ENCODE peak calls at places on chromosome 15, in four cellular contexts. One of them, this sample, is unnamed.
A peak's percentile ranks its signal among the peaks of the same experiment; 100 is the strongest.

GRCh38 chr15:61184431-61184830 is 44.7 kb downstream of the RORA start:
- DNase-seq in mesendoderm: no peak
- DNase-seq in DND-41: no peak
- DNase-seq in heart right ventricle: no peak
- DNase-seq in this sample: no peak

GRCh38 chr15:76696840-76697239 is 208.3 kb downstream of the SCAPER start:
- DNase-seq in mesendoderm: no peak
- DNase-seq in DND-41: no peak
- DNase-seq in heart right ventricle: no peak
- DNase-seq in this sample: no peak

GRCh38 chr15:101127503-101128076 is 124.3 kb downstream of the CHSY1 start:
- DNase-seq in mesendoderm: no peak
- DNase-seq in DND-41: peak; percentile 70
- DNase-seq in heart right ventricle: peak; percentile 86
- DNase-seq in this sample: peak; percentile 91

GRCh38 chr15:32870240-32871033 is 152.6 kb downstream of the GREM1 start:
- DNase-seq in mesendoderm: no peak
- DNase-seq in DND-41: no peak
- DNase-seq in heart right ventricle: no peak
- DNase-seq in this sample: no peak

GRCh38 chr15:24955549-24955929 is 752 bp downstream of the SNRPN start:
- DNase-seq in mesendoderm: no peak
- DNase-seq in DND-41: peak; percentile 19
- DNase-seq in heart right ventricle: peak; percentile 13
- DNase-seq in this sample: no peak

GRCh38 chr15:32105258-32106248 is 75.2 kb downstream of the CHRNA7 start:
- DNase-seq in mesendoderm: no peak
- DNase-seq in DND-41: no peak
- DNase-seq in heart right ventricle: peak; percentile 33
- DNase-seq in this sample: no peak

GRCh38 chr15:93997071-93997658 is 234.2 kb upstream of the MCTP2 start:
- DNase-seq in mesendoderm: peak; percentile 13
- DNase-seq in DND-41: no peak
- DNase-seq in heart right ventricle: no peak
- DNase-seq in this sample: no peak

GRCh38 chr15:39586387-39587171 is 5.7 kb downstream of the THBS1 start:
- DNase-seq in mesendoderm: no peak
- DNase-seq in DND-41: no peak
- DNase-seq in heart right ventricle: no peak
- DNase-seq in this sample: no peak

DNA sequence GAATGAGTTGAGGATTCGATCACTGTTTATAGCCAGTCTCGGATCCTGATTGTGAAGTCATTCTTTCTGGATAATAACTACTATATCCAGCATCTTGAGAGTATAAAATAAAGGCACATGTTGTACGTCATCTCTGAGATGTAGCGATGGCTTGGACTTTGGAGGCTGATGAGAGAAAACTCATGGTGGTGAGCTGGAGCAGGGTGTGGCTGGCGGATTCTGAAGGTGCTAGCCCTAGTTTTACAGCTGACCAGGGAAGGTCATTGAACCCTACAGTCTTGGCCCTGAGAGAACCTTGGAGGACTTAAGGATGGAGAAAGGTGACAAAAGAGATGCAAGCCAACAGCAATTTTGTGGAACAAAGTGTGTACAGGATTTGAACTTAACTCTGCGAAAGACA is 153.8 kb downstream of the IGF1R start:
- DNase-seq in mesendoderm: no peak
- DNase-seq in DND-41: no peak
- DNase-seq in heart right ventricle: no peak
- DNase-seq in this sample: no peak
- H3K4me1 ChIP-seq in mesendoderm: peaks cover 31% of the 10 kb centered on the region
- H3K4me1 ChIP-seq in DND-41: peaks cover 22% of the 10 kb centered on the region
- H3K4me1 ChIP-seq in heart right ventricle: peaks cover 48% of the 10 kb centered on the region
- H3K4me1 ChIP-seq in this sample: peaks cover 20% of the 10 kb centered on the region

DNA sequence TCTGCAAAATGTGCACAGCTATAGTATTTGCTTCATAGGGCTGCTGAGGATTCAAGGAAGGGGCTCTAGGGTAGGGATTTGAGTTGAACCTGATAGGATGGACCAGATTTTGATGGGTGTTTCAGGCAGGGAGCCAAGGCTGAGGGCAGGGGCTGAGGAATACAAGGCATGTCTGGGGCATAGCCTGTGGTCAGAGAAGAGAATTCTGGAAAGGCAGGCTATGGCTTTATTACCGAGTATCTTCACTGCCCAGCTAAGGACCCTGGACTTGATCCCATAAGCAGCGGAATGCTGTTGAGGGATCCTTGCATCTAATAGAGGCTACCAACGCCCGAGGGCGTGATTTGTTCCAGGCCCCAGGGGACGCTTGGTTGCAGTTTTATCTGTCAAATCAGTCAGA is 193.0 kb upstream of the TLE3 start:
- DNase-seq in mesendoderm: no peak
- DNase-seq in DND-41: no peak
- DNase-seq in heart right ventricle: no peak
- DNase-seq in this sample: no peak
- H3K27ac ChIP-seq in mesendoderm: no peak overlapping the region
- H3K27ac ChIP-seq in DND-41: no peak overlapping the region
- H3K27ac ChIP-seq in heart right ventricle: no peak overlapping the region
- H3K27ac ChIP-seq in this sample: no peak overlapping the region

GRCh38 chr15:92733090-92733933 is 77.7 kb upstream of the FAM174B start:
- DNase-seq in mesendoderm: no peak
- DNase-seq in DND-41: no peak
- DNase-seq in heart right ventricle: no peak
- DNase-seq in this sample: no peak

DNA sequence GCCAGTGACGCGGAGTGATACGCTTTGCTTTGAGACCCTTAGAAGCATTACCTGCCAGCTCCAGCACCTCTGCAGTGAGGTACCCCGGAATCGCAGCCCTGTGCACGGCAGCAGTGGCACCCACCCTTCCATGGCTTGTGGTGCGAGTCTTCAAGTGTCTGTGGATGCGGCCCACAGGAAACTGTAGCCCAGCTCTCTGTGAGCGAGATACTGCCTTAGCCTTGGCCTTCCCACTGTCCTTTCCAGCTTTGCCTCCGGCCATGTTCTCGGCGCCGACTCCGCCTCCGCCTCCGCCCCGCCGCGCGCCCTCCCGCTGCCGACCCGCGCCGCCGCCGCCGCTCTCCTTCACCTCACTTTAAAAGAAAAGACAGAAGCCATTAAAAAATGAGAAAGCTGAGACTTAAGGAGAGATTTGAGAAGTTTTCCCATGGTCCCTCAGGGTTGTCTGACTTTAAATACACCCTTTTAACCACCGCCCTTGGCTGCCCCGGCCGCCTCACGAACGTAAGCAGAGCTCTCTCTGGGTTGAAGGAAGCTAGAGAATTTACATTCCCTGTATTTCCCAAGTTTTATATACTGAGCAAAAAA is 78.5 kb upstream of the FAM174B start:
- DNase-seq in mesendoderm: peak; percentile 82
- DNase-seq in DND-41: no peak
- DNase-seq in heart right ventricle: peak; percentile 10
- DNase-seq in this sample: peak; percentile 45
- H3K4me3 ChIP-seq in mesendoderm: no peak overlapping the region
- H3K4me3 ChIP-seq in DND-41: no peak overlapping the region
- H3K4me3 ChIP-seq in heart right ventricle: peak overlapping the region; percentile 40
- H3K4me3 ChIP-seq in this sample: peak overlapping the region; percentile 32

GRCh38 chr15:64864080-64864479 is 22.4 kb downstream of the PLEKHO2 start:
- DNase-seq in mesendoderm: no peak
- DNase-seq in DND-41: no peak
- DNase-seq in heart right ventricle: no peak
- DNase-seq in this sample: peak; percentile 30

GRCh38 chr15:64861331-64861730 is 19.6 kb downstream of the PLEKHO2 start:
- DNase-seq in mesendoderm: no peak
- DNase-seq in DND-41: no peak
- DNase-seq in heart right ventricle: no peak
- DNase-seq in this sample: no peak

GRCh38 chr15:64865126-64865997 is 23.6 kb downstream of the PLEKHO2 start:
- DNase-seq in mesendoderm: no peak
- DNase-seq in DND-41: no peak
- DNase-seq in heart right ventricle: no peak
- DNase-seq in this sample: no peak

GRCh38 chr15:64859226-64859625 is 17.5 kb downstream of the PLEKHO2 start:
- DNase-seq in mesendoderm: no peak
- DNase-seq in DND-41: no peak
- DNase-seq in heart right ventricle: no peak
- DNase-seq in this sample: no peak

GRCh38 chr15:64861960-64862359 is 20.2 kb downstream of the PLEKHO2 start:
- DNase-seq in mesendoderm: peak; percentile 71
- DNase-seq in DND-41: no peak
- DNase-seq in heart right ventricle: no peak
- DNase-seq in this sample: peak; percentile 17
- H3K4me1 ChIP-seq in mesendoderm: peaks cover 10% of the 10 kb centered on the region
- H3K4me1 ChIP-seq in DND-41: no peaks in the 10 kb centered on the region
- H3K4me1 ChIP-seq in heart right ventricle: peaks cover 16% of the 10 kb centered on the region
- H3K4me1 ChIP-seq in this sample: peaks cover 3% of the 10 kb centered on the region

DNA sequence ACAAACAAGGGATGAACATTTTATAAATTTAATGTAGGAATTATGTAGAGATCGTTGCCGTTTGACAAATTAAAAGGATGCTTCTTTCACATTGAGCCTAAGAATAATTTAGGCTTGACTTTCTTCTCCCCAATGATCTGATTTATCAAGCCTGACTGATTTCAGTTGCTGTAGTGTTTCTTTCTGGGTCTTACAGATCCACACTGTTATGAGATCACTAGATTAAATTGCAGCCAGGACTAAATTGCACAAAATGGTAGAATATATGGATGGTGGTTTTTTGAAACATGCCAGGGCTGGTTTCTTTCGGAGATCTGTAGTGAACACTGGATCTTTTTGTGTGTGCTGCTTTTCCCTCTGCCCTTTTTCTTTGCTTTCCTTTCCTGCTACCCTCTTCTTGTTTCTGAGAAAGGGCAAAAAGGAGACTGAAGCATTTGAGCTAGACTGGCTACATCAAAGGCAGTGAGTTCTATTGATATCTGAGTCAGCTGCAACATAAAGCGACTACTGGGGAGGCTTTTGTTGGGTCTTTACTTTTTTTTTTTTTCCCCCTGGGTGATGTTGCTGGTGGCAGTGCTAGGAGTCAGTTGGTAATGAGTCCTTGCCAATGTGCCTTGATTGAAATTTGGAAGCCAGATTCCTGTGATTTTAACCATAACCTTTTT is 83.0 kb downstream of the AKAP13 start:
- DNase-seq in mesendoderm: no peak
- DNase-seq in DND-41: peak; percentile 24
- DNase-seq in heart right ventricle: no peak
- DNase-seq in this sample: no peak
- H3K27ac ChIP-seq in mesendoderm: no peak overlapping the region
- H3K27ac ChIP-seq in DND-41: no peak overlapping the region
- H3K27ac ChIP-seq in heart right ventricle: peak overlapping the region; percentile 31
- H3K27ac ChIP-seq in this sample: no peak overlapping the region

GRCh38 chr15:41544650-41545015 is 576 bp upstream of the RPAP1 start:
- DNase-seq in mesendoderm: no peak
- DNase-seq in DND-41: no peak
- DNase-seq in heart right ventricle: no peak
- DNase-seq in this sample: no peak
- H3K4me3 ChIP-seq in mesendoderm: no peak overlapping the region
- H3K4me3 ChIP-seq in DND-41: no peak overlapping the region
- H3K4me3 ChIP-seq in heart right ventricle: peak overlapping the region; percentile 84
- H3K4me3 ChIP-seq in this sample: peak overlapping the region; percentile 82

GRCh38 chr15:57382222-57382621 is 5.9 kb downstream of the CGNL1 start:
- DNase-seq in mesendoderm: no peak
- DNase-seq in DND-41: no peak
- DNase-seq in heart right ventricle: no peak
- DNase-seq in this sample: no peak

GRCh38 chr15:57384024-57384423 is 7.7 kb downstream of the CGNL1 start:
- DNase-seq in mesendoderm: no peak
- DNase-seq in DND-41: no peak
- DNase-seq in heart right ventricle: peak; percentile 59
- DNase-seq in this sample: no peak

GRCh38 chr15:57382969-57383368 is 6.7 kb downstream of the CGNL1 start:
- DNase-seq in mesendoderm: peak; percentile 90
- DNase-seq in DND-41: no peak
- DNase-seq in heart right ventricle: no peak
- DNase-seq in this sample: no peak

GRCh38 chr15:57379487-57379886 is 3.2 kb downstream of the CGNL1 start:
- DNase-seq in mesendoderm: no peak
- DNase-seq in DND-41: no peak
- DNase-seq in heart right ventricle: no peak
- DNase-seq in this sample: no peak

GRCh38 chr15:57380854-57381253 is 4.5 kb downstream of the CGNL1 start:
- DNase-seq in mesendoderm: no peak
- DNase-seq in DND-41: no peak
- DNase-seq in heart right ventricle: no peak
- DNase-seq in this sample: no peak
- H3K4me1 ChIP-seq in mesendoderm: peaks cover 9% of the 10 kb centered on the region
- H3K4me1 ChIP-seq in DND-41: no peaks in the 10 kb centered on the region
- H3K4me1 ChIP-seq in heart right ventricle: peaks cover 11% of the 10 kb centered on the region
- H3K4me1 ChIP-seq in this sample: peaks cover 2% of the 10 kb centered on the region

This sample was measured in aorta.